ENCODE peak calls at places on chromosomes 12 and 14, in six cellular contexts. M, E, J, I, Z and R are unnamed samples.

GRCh38 chr12:63919758-63920157 is 75.3 kb downstream of the SRGAP1 start:
- DNase-seq in M (no peak), E (no peak), J (no peak), I (no peak), Z (peak; percentile 20), R (no peak)

GRCh38 chr14:90487031-90487430 is 90.2 kb downstream of the CALM1 start:
- DNase-seq in M (no peak), E (no peak), J (no peak), I (no peak), Z (no peak), R (peak; percentile 32)

GRCh38 chr12:131759176-131759575 is 48.3 kb downstream of the SFSWAP start:
- DNase-seq in M (no peak), E (no peak), J (no peak), I (no peak), Z (no peak), R (no peak)

GRCh38 chr14:95248422-95248821 is 71.3 kb downstream of the CLMN start:
- DNase-seq in M (no peak), E (no peak), J (no peak), I (no peak), Z (no peak), R (peak; percentile 10)

GRCh38 chr12:90075685-90076084 is 367.0 kb upstream of the ATP2B1 start:
- DNase-seq in M (no peak), E (no peak), J (no peak), I (no peak), Z (no peak), R (no peak)

GRCh38 chr14:103512701-103513611 is 9.7 kb downstream of the CKB start:
- DNase-seq in M (no peak), E (peak; percentile 51), J (no peak), I (peak; percentile 87), Z (peak; percentile 80), R (peak; percentile 62)

GRCh38 chr14:55715889-55716288 is 135.9 kb downstream of the KTN1 start:
- DNase-seq in M (no peak), E (no peak), J (no peak), I (no peak), Z (peak; percentile 82), R (no peak)

GRCh38 chr12:109728921-109729836 is 15.6 kb downstream of the FAM222A start:
- DNase-seq in M (no peak), E (no peak), J (no peak), I (no peak), Z (no peak), R (peak; percentile 45)

GRCh38 chr14:26528415-26529182 is 69.2 kb downstream of the NOVA1 start:
- DNase-seq in M (no peak), E (peak; percentile 19), J (no peak), I (no peak), Z (peak; percentile 15), R (no peak)

GRCh38 chr14:100546051-100546443 is 41.2 kb downstream of the BEGAIN start:
- DNase-seq in M (no peak), E (peak; percentile 60), J (no peak), I (peak; percentile 33), Z (no peak), R (no peak)

GRCh38 chr12:3436496-3437060 is 54.4 kb upstream of the PRMT8 start:
- DNase-seq in M (no peak), E (no peak), J (no peak), I (no peak), Z (no peak), R (no peak)

GRCh38 chr12:99767809-99768208 is 120.3 kb downstream of the GARIN6 start:
- DNase-seq in M (no peak), E (no peak), J (no peak), I (no peak), Z (peak; percentile 11), R (no peak)

GRCh38 chr12:78562358-78563205 is 302.0 kb upstream of the SYT1 start:
- DNase-seq in M (no peak), E (no peak), J (no peak), I (no peak), Z (peak; percentile 2), R (no peak)

GRCh38 chr12:26723379-26724308 is 109.3 kb downstream of the ITPR2 start:
- DNase-seq in M (no peak), E (peak; percentile 36), J (no peak), I (peak; percentile 72), Z (peak; percentile 78), R (no peak)

GRCh38 chr14:96380735-96381134 is 11.2 kb upstream of the AK7 start:
- DNase-seq in M (no peak), E (no peak), J (no peak), I (no peak), Z (no peak), R (no peak)

GRCh38 chr12:22657538-22657937 is 32.6 kb downstream of the ETNK1 start:
- DNase-seq in M (no peak), E (no peak), J (no peak), I (no peak), Z (peak; percentile 42), R (no peak)

GRCh38 chr12:80752464-80752863 is 35.8 kb downstream of the MYF5 start:
- DNase-seq in M (no peak), E (no peak), J (no peak), I (no peak), Z (peak; percentile 35), R (no peak)

GRCh38 chr12:92070864-92071445 is 74.7 kb downstream of the BTG1 start:
- DNase-seq in M (no peak), E (peak; percentile 53), J (no peak), I (no peak), Z (peak; percentile 70), R (no peak)

GRCh38 chr14:67487937-67488893 is at the start of gene TMEM229B:
- DNase-seq in M (peak; percentile 41), E (no peak), J (no peak), I (no peak), Z (no peak), R (peak; percentile 59)

GRCh38 chr12:31853520-31853919 is 105.7 kb upstream of the RESF1 start:
- DNase-seq in M (no peak), E (no peak), J (no peak), I (no peak), Z (no peak), R (no peak)

GRCh38 chr12:127552838-127553237 is 714.1 kb upstream of the TMEM132C start:
- DNase-seq in M (no peak), E (no peak), J (no peak), I (no peak), Z (no peak), R (no peak)

GRCh38 chr12:49672351-49673181 is 34.6 kb downstream of the FMNL3 start:
- DNase-seq in M (no peak), E (no peak), J (no peak), I (no peak), Z (no peak), R (no peak)

GRCh38 chr12:9033244-9033887 is 44.0 kb downstream of the KLRG1 start:
- DNase-seq in M (no peak), E (no peak), J (no peak), I (no peak), Z (no peak), R (no peak)

GRCh38 chr14:92316116-92316515 is 6.8 kb upstream of the SLC24A4 start:
- DNase-seq in M (no peak), E (no peak), J (no peak), I (no peak), Z (no peak), R (no peak)

GRCh38 chr12:57093412-57094193 is 4.7 kb downstream of the NAB2 start:
- DNase-seq in M (no peak), E (peak; percentile 93), J (no peak), I (peak; percentile 81), Z (peak; percentile 90), R (peak; percentile 77)
- TF ChIP-seq POLR2A in M (no peak), E (no peak), J (no peak), I (no peak), Z (peak; percentile 60), R (no peak)

GRCh38 chr12:125001636-125002035 is 8.2 kb downstream of the BRI3BP start:
- DNase-seq in M (no peak), E (no peak), J (no peak), I (no peak), Z (no peak), R (no peak)
- H3K27ac ChIP-seq in M (no peak overlapping the region), E (no peak overlapping the region), J (no peak overlapping the region), I (no peak overlapping the region), Z (no peak overlapping the region), R (no peak overlapping the region)

GRCh38 chr14:40312296-40312695 is 880.1 kb upstream of the FBXO33 start:
- DNase-seq in M (no peak), E (no peak), J (no peak), I (no peak), Z (no peak), R (no peak)

GRCh38 chr14:40308240-40308639 is 876.0 kb upstream of the FBXO33 start:
- DNase-seq in M (no peak), E (no peak), J (no peak), I (no peak), Z (no peak), R (no peak)

DNA sequence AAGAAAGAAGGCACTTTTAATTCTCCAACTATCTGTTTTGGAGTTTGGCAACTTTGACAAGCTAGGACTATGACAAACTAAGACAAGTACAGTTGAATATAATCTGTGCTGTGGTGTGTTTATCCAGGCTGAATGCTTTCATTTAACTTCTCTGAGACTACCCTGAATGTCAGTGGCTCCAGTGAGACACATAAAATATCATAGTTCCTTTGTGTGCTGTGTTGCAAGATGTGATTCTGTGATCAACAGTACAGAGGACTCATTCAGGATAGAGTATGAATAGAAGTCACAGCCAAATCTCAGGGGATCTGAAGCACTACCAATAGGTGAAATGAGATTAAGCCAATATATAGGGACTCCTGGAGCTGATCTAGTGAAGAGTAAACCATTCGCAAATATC is 876.9 kb upstream of the FBXO33 start:
- DNase-seq in M (no peak), E (no peak), J (no peak), I (no peak), Z (no peak), R (no peak)
- H3K4me1 ChIP-seq in M (no peaks in the 10 kb centered on the region), E (no peaks in the 10 kb centered on the region), J (no peaks in the 10 kb centered on the region), I (no peaks in the 10 kb centered on the region), Z (no peaks in the 10 kb centered on the region), R (no peaks in the 10 kb centered on the region)

GRCh38 chr12:69851976-69852375 is 26.9 kb downstream of the MYRFL start:
- DNase-seq in M (no peak), E (no peak), J (no peak), I (no peak), Z (no peak), R (no peak)
- TF ChIP-seq POLR2A in M (no peak), E (no peak), J (no peak), I (no peak), Z (no peak), R (no peak)

DNA sequence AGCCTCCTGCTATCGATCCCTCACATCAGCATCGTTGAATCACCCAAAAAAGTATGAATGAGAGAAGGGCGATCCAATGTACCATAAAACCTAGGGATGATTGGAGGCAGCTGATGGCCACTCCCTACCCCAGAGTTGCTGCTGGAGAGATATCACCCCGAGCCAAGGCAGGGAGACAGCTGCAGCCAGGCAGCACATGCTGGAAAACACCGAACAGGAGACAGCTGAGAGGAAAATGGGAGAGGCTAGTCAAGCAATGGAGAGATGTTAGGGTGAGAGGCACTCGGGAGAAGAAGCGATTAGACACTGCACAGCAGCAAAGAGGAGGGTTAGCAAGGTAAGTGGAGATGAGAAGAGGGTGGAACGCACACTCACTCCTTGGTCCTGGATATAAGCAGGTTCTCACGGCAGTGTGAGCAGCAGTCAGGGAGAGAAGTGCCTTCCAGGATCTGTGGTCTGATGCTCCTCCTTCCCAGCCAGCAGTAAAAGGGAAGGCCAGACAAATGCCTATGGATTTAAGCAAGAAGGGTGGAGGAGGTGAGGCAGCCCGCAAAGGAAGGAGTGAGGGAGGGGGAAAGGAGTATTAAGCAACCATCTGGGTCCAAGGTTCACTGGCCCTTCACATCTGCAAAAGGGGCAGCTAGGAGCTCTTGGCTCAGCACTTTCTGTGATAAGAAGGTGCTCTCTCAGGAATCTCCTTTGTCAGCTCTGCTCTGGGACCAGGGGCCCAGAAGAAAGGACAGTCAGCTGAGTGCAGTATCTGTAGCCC is at the start of gene SLC7A7:
- DNase-seq in M (no peak), E (no peak), J (no peak), I (no peak), Z (no peak), R (no peak)
- H3K27ac ChIP-seq in M (no peak within 1 kb of the TSS), E (no peak within 1 kb of the TSS), J (peak within 1 kb of the TSS; percentile 11), I (no peak within 1 kb of the TSS), Z (peak within 1 kb of the TSS; percentile 5), R (peak within 1 kb of the TSS; percentile 41)